ENCODE peak calls at places on chromosomes 11 and 22, in nine cellular contexts. O is OCI-LY7; Y is stromal cell of bone marrow; T is substantia nigra; H is Ammon's horn; P is vagina; J is stimulated activated CD8-positive, alpha-beta memory T cell treated with anti-CD3 and anti-CD28 coated beads, Interleukin-4, amount 100 ng/mL, for 48 hours; V is stimulated activated CD4-positive, alpha-beta T cell treated with anti-CD3 and anti-CD28 coated beads, TNF-alpha, amount 100 ng/mL, for 48 hours; Q is C1 segment of cervical spinal cord. N is an unnamed sample.

GRCh38 chr11:118621898-118622375 is 14.5 kb downstream of the PHLDB1 start:
- DNase-seq in J (no peak), P (no peak), O (no peak), Q (no peak), H (no peak), V (no peak), Y (no peak), T (no peak), N (peak; percentile 35)

GRCh38 chr11:126992065-126992803 is 8.3 kb downstream of the KIRREL3 start:
- DNase-seq in Q (no peak), Y (peak; percentile 93), J (no peak), O (no peak), T (no peak), P (no peak), V (no peak), H (no peak), N (no peak)

GRCh38 chr11:131109256-131109655 is 193.0 kb upstream of the SNX19 start:
- DNase-seq in Y (no peak), J (no peak), Q (no peak), O (no peak), H (no peak), V (no peak), P (no peak), T (no peak), N (no peak)

GRCh38 chr11:115942043-115942442 is 437.8 kb upstream of the CADM1 start:
- DNase-seq in O (no peak), T (no peak), P (no peak), H (no peak), J (no peak), Q (no peak), Y (no peak), V (no peak), N (no peak)

GRCh38 chr11:33957304-33957917 is 65.5 kb upstream of the LMO2 start:
- DNase-seq in O (no peak), Y (no peak), P (no peak), H (no peak), V (no peak), Q (no peak), J (no peak), T (no peak), N (no peak)

GRCh38 chr11:101327908-101328307 is 198.3 kb upstream of the PGR start:
- DNase-seq in Q (no peak), H (no peak), V (no peak), T (no peak), Y (no peak), O (no peak), P (no peak), J (no peak), N (no peak)

GRCh38 chr11:113242060-113242459 is 72.3 kb upstream of the TTC12 start:
- DNase-seq in H (no peak), Y (no peak), V (no peak), P (no peak), T (no peak), O (no peak), J (no peak), Q (no peak), N (no peak)

GRCh38 chr22:49660794-49661781 is 166.6 kb downstream of the BRD1 start:
- DNase-seq in Y (no peak), P (no peak), V (no peak), J (no peak), O (peak; percentile 44), Q (no peak), T (no peak), H (no peak), N (no peak)